ENCODE peak calls at places on chromosomes 7 and 10, in nine cellular contexts. V is endothelial cell, G is HFF-Myc, L is GM12865, P is lower lobe of right lung, M is SW 1271, H is amniotic epithelial cell, Z is GM23248, N is amygdala. X is an unnamed sample.

GRCh38 chr7:2564970-2565546 is 6.3 kb downstream of the IQCE start:
- DNase-seq in V (no peak), G (no peak), L (no peak), P (peak), M (no peak), H (no peak), Z (no peak), N (no peak), X (no peak)

GRCh38 chr10:52215745-52216361 is 98.2 kb upstream of the DKK1 start:
- DNase-seq in V (peak), G (no peak), L (peak), P (no peak), M (peak), H (peak), Z (peak), N (no peak), X (no peak)

GRCh38 chr7:28587211-28587610 is 174.9 kb downstream of the CREB5 start:
- DNase-seq in V (no peak), G (no peak), L (no peak), P (no peak), M (no peak), H (peak), Z (peak), N (no peak), X (no peak)

GRCh38 chr10:76926006-76926405 is 711.6 kb downstream of the KCNMA1 start:
- DNase-seq in V (no peak), G (no peak), L (no peak), P (no peak), M (no peak), H (no peak), Z (no peak), N (no peak), X (no peak)

GRCh38 chr7:122487131-122487530 is 182.6 kb upstream of the FEZF1 start:
- DNase-seq in V (no peak), G (no peak), L (no peak), P (no peak), M (no peak), H (peak), Z (peak), N (no peak), X (no peak)

GRCh38 chr7:3922175-3922635 is 621.2 kb downstream of the SDK1 start:
- DNase-seq in V (peak), G (no peak), L (no peak), P (no peak), M (peak), H (peak), Z (peak), N (no peak), X (no peak)

GRCh38 chr10:70462349-70462984 is 16.1 kb upstream of the PALD1 start:
- DNase-seq in V (no peak), G (no peak), L (no peak), P (peak), M (peak), H (no peak), Z (peak), N (peak), X (peak)

GRCh38 chr7:3923307-3923918 is 622.4 kb downstream of the SDK1 start:
- DNase-seq in V (no peak), G (no peak), L (no peak), P (no peak), M (no peak), H (no peak), Z (no peak), N (no peak), X (no peak)

GRCh38 chr10:35140727-35141126 is 14.1 kb downstream of the CREM start:
- DNase-seq in V (no peak), G (no peak), L (no peak), P (no peak), M (no peak), H (peak), Z (no peak), N (no peak), X (no peak)

GRCh38 chr7:44060091-44060947 is 5.0 kb downstream of the PGAM2 start:
- DNase-seq in V (no peak), G (no peak), L (no peak), P (peak), M (no peak), H (no peak), Z (no peak), N (no peak), X (no peak)

X was measured in dorsolateral prefrontal cortex.